ENCODE peak calls at places on chromosomes 1 and 21, in four cellular contexts. One of them, this sample, is unnamed.

GRCh38 chr1:55611123-55611522 is 396.0 kb upstream of the USP24 start:
- DNase-seq in heart left ventricle: no peak
- DNase-seq in IMR-90: no peak
- DNase-seq in HCT116: no peak
- DNase-seq in this sample: no peak

GRCh38 chr1:234980657-234981396 is 147.8 kb downstream of the TOMM20 start:
- DNase-seq in heart left ventricle: peak
- DNase-seq in IMR-90: peak
- DNase-seq in HCT116: peak
- DNase-seq in this sample: no peak

GRCh38 chr1:44141531-44141930 is at the start of gene KLF18:
- DNase-seq in heart left ventricle: no peak
- DNase-seq in IMR-90: no peak
- DNase-seq in HCT116: no peak
- DNase-seq in this sample: no peak

GRCh38 chr1:19448491-19449439 is 36.6 kb downstream of the CAPZB start:
- DNase-seq in heart left ventricle: peak
- DNase-seq in IMR-90: peak
- DNase-seq in HCT116: no peak
- DNase-seq in this sample: no peak

GRCh38 chr1:208731976-208732821 is 488.0 kb upstream of the PLXNA2 start:
- DNase-seq in heart left ventricle: no peak
- DNase-seq in IMR-90: no peak
- DNase-seq in HCT116: no peak
- DNase-seq in this sample: no peak

GRCh38 chr1:117710710-117711109 is 104.9 kb downstream of the TENT5C start:
- DNase-seq in heart left ventricle: no peak
- DNase-seq in IMR-90: no peak
- DNase-seq in HCT116: no peak
- DNase-seq in this sample: no peak

GRCh38 chr1:36879613-36880012 is 154.7 kb downstream of the GRIK3 start:
- DNase-seq in heart left ventricle: no peak
- DNase-seq in IMR-90: no peak
- DNase-seq in HCT116: no peak
- DNase-seq in this sample: no peak

GRCh38 chr1:198730952-198731351 is 92.1 kb downstream of the PTPRC start:
- DNase-seq in heart left ventricle: no peak
- DNase-seq in IMR-90: no peak
- DNase-seq in HCT116: no peak
- DNase-seq in this sample: no peak

GRCh38 chr1:154996966-154997701 is 3.7 kb downstream of the LENEP start:
- DNase-seq in heart left ventricle: no peak
- DNase-seq in IMR-90: no peak
- DNase-seq in HCT116: no peak
- DNase-seq in this sample: no peak

GRCh38 chr1:39220900-39221870 is 16.7 kb downstream of the MACF1 start:
- DNase-seq in heart left ventricle: no peak
- DNase-seq in IMR-90: no peak
- DNase-seq in HCT116: no peak
- DNase-seq in this sample: no peak

GRCh38 chr1:225847610-225848009 is 34.6 kb downstream of the TMEM63A start:
- DNase-seq in heart left ventricle: no peak
- DNase-seq in IMR-90: no peak
- DNase-seq in HCT116: no peak
- DNase-seq in this sample: no peak

GRCh38 chr1:206839857-206840256 is 25.6 kb upstream of the IL20 start:
- DNase-seq in heart left ventricle: no peak
- DNase-seq in IMR-90: peak
- DNase-seq in HCT116: no peak
- DNase-seq in this sample: no peak

GRCh38 chr1:17274186-17275170 is 25.6 kb downstream of the PADI3 start:
- DNase-seq in heart left ventricle: no peak
- DNase-seq in IMR-90: peak
- DNase-seq in HCT116: peak
- DNase-seq in this sample: peak

GRCh38 chr1:93177991-93178390 is 2.2 kb downstream of the TMED5 start:
- DNase-seq in heart left ventricle: no peak
- DNase-seq in IMR-90: peak
- DNase-seq in HCT116: no peak
- DNase-seq in this sample: no peak

GRCh38 chr1:11335417-11336070 is 62.5 kb downstream of the UBIAD1 start:
- DNase-seq in heart left ventricle: no peak
- DNase-seq in IMR-90: no peak
- DNase-seq in HCT116: no peak
- DNase-seq in this sample: peak

GRCh38 chr1:34167091-34167788 is 2.2 kb upstream of the CSMD2 start:
- DNase-seq in heart left ventricle: no peak
- DNase-seq in IMR-90: no peak
- DNase-seq in HCT116: no peak
- DNase-seq in this sample: no peak

GRCh38 chr21:42581676-42582371 is 68.2 kb downstream of the SLC37A1 start:
- DNase-seq in heart left ventricle: peak
- DNase-seq in IMR-90: no peak
- DNase-seq in HCT116: no peak
- DNase-seq in this sample: no peak

GRCh38 chr1:206455681-206456344 is 14.5 kb upstream of the IKBKE start:
- DNase-seq in heart left ventricle: no peak
- DNase-seq in IMR-90: no peak
- DNase-seq in HCT116: no peak
- DNase-seq in this sample: no peak

GRCh38 chr1:54547601-54548388 is at the start of gene ACOT11:
- DNase-seq in heart left ventricle: peak
- DNase-seq in IMR-90: peak
- DNase-seq in HCT116: no peak
- DNase-seq in this sample: no peak

GRCh38 chr1:195197116-195197515 is 1411.1 kb downstream of the KCNT2 start:
- DNase-seq in heart left ventricle: no peak
- DNase-seq in IMR-90: no peak
- DNase-seq in HCT116: no peak
- DNase-seq in this sample: no peak

GRCh38 chr1:170410391-170411146 is 121.4 kb upstream of the GORAB start:
- DNase-seq in heart left ventricle: peak
- DNase-seq in IMR-90: peak
- DNase-seq in HCT116: no peak
- DNase-seq in this sample: no peak

GRCh38 chr1:221766210-221766609 is 24.3 kb upstream of the DUSP10 start:
- DNase-seq in heart left ventricle: no peak
- DNase-seq in IMR-90: peak
- DNase-seq in HCT116: no peak
- DNase-seq in this sample: no peak

GRCh38 chr1:7783826-7784491 is at the start of gene PER3:
- DNase-seq in heart left ventricle: peak
- DNase-seq in IMR-90: peak
- DNase-seq in HCT116: peak
- DNase-seq in this sample: peak
- TF ChIP-seq POLR2A in heart left ventricle: no peak
- TF ChIP-seq POLR2A in IMR-90: no peak
- TF ChIP-seq POLR2A in HCT116: no peak
- TF ChIP-seq POLR2A in this sample: no peak

DNA sequence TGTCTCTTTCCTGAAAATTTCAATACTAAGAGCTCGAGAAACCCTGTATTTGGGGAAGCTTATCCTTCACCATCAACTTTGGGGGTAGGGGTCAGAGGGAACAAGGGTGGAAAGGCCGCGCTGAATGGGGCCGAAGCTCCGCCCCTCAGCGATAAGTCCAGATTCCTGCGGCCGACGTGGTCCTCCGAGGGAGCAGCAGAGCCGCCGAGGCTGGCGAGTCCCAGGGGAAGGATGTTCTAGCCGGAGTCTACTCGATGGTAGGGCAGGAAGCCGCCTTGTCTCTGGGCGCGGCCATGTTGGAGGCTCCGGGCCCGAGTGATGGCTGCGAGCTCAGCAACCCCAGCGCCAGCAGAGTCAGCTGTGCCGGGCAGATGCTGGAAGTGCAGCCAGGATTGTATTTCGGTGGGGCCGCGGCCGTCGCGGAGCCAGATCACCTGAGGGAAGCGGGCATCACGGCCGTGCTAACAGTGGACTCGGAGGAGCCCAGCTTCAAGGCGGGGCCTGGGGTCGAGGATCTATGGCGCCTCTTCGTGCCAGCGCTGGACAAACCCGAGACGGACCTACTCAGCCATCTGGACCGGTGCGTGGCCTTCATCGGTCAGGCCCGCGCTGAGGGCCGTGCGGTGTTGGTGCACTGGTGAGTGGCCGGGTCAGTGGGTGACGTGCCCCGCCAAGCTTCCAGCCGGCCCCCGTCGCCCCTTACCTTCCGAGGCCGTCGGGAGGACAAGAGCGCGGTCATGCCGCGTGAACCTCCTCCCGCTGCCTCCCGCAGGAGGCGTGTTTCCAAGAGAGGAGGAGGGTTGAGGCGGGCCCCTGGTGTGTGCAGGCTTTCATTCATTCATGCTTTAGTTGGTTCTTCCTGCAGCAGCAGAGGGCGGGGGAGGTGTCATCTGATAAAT is at the start of gene DUSP12:
- DNase-seq in heart left ventricle: peak
- DNase-seq in IMR-90: peak
- DNase-seq in HCT116: peak
- DNase-seq in this sample: peak
- TF ChIP-seq POLR2A in heart left ventricle: no peak
- TF ChIP-seq POLR2A in IMR-90: peak
- TF ChIP-seq POLR2A in HCT116: peak
- TF ChIP-seq POLR2A in this sample: peak

DNA sequence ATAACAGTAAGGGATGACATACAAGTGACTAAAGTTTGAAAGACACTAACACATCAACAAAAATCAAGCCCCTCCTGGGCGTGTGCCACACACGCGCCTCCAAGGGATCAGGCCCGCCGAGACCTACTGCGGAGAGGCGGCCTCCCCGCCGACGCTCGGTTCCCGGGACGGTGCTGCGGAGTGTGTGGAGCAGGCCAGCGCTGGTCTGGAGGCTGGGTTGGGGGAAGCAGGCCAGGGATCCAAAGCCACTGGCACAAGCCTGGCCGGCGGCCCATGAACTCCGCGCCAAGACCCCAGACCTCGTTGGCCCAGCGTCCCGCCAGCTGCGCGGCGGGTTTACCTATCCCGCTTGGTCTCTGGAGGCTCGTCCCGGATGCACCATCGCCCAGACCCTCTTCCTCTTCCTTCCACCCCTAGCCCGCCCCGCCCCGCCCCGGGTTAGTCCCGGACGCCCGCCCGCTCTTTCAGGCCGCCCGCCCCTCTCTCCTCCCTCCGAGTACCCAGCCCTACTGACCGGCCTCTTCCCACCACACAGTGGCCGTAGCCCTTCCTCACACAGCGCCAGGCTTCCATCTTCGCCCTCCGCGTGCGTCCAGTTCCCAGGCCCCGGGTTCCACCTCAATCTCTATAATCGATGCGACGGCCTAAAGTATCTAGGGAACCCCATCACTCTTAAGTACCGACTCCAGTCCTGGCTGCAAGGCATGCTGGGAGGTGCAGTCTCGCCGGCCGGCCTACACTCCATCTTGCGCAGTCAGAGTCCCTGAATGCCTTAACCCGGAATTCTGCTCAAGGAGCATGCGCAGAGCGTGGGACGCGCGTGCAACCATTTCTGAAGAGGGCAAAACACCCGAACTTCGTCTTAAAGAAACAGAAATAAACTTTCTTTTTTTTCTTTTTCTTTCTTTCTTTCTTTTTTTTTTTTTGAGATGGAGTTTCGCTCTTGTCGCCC is at the start of gene ANGEL2:
- DNase-seq in heart left ventricle: peak
- DNase-seq in IMR-90: peak
- DNase-seq in HCT116: peak
- DNase-seq in this sample: peak
- TF ChIP-seq POLR2A in heart left ventricle: no peak
- TF ChIP-seq POLR2A in IMR-90: no peak
- TF ChIP-seq POLR2A in HCT116: peak
- TF ChIP-seq POLR2A in this sample: peak

DNA sequence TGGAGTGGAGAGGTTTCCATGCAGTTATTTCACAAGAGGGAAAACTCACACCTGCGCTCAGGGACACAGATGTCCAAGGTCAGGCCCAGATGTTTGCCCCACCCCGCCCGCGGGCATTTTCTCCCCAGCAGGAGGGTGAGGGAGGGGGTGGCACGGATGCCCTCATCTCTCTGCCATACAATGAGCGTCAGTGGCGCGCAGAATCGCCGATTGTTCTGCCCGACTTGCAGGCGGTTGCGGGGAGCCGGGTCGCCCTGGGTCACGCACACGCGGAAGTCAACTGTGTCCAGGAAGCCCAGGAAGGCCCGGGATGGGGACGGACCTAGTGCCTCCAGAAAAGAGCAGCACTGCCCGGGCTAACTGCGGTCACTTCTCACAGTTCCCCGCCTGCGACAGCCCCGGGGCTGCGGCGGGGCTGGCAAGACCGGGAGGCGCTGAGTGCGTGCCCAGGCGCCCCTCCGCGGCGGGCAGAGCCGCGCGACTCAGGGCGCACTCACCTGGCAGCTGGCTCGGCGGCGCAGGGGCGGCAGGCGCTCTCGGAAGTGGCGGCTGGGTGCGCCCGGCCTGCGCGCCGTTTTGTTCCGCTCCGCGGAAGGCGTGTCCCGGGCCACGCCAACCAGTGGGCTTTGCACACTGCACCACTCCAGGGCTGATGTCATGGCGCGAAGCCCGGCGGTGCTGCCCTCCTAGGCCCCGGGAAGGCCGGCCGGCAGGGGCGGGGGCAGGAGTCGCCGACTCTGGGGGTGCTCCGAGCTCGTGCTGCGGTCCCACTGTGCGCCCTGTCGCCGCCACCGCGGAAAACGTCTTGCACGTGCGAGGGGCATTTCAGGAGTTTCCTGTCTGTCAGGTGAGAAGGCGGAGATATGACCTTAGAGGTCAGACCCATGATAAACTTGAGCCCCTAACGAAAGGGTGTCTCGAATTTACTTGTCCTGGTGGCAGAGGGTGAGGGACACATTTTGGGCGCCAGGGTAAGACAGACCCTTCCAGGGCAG is at the start of gene CSRP1:
- DNase-seq in heart left ventricle: peak
- DNase-seq in IMR-90: peak
- DNase-seq in HCT116: peak
- DNase-seq in this sample: peak
- TF ChIP-seq POLR2A in heart left ventricle: no peak
- TF ChIP-seq POLR2A in IMR-90: peak
- TF ChIP-seq POLR2A in HCT116: peak
- TF ChIP-seq POLR2A in this sample: peak

GRCh38 chr1:98188769-98189168 is 267.9 kb upstream of the DPYD start:
- DNase-seq in heart left ventricle: no peak
- DNase-seq in IMR-90: no peak
- DNase-seq in HCT116: no peak
- DNase-seq in this sample: no peak
- TF ChIP-seq POLR2A in heart left ventricle: no peak
- TF ChIP-seq POLR2A in IMR-90: no peak
- TF ChIP-seq POLR2A in HCT116: no peak
- TF ChIP-seq POLR2A in this sample: no peak

DNA sequence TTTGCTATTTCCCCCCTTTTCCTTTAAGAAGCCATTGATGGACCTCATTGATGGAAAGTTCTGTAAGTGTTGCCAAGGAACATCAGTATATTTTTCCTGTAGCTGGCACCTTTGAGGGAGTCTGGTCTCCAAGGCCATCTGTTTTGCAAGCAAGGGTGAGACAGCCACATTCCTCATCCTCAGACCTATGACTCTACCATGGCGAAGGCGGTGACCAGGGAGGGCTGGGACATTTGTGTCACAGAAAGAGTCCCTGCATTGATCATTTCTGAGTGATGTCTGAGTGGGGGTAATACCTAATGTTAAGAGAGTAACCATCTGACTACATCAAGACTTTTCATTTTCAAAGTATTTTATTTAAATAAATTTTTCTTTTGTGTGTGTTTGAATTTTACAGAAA is 35.4 kb downstream of the KIAA0040 start:
- DNase-seq in heart left ventricle: no peak
- DNase-seq in IMR-90: no peak
- DNase-seq in HCT116: no peak
- DNase-seq in this sample: no peak
- TF ChIP-seq POLR2A in heart left ventricle: no peak
- TF ChIP-seq POLR2A in IMR-90: no peak
- TF ChIP-seq POLR2A in HCT116: no peak
- TF ChIP-seq POLR2A in this sample: no peak